ENCODE peak calls at places on chromosomes 4 and X, in six cellular contexts. N is AG04450, G is H9, B is progenitor cell of endocrine pancreas, L is uterus, F is cardiac muscle cell. A is an unnamed sample.

GRCh38 chrX:10356979-10357378 is 200.2 kb downstream of the CLCN4 start:
- DNase-seq in B (no peak), G (no peak), N (no peak), L (no peak), F (peak), A (no peak)

GRCh38 chr4:148962539-148963290 is 520.5 kb upstream of the NR3C2 start:
- DNase-seq in F (no peak), N (no peak), B (no peak), L (no peak), G (no peak), A (no peak)

GRCh38 chrX:362351-362750 is 24.4 kb downstream of the PPP2R3B start:
- DNase-seq in B (no peak), F (no peak), N (no peak), G (no peak), L (no peak), A (peak)

GRCh38 chrX:42248226-42248625 is 324.9 kb upstream of the CASK start:
- DNase-seq in B (no peak), G (no peak), L (no peak), F (peak), N (no peak), A (no peak)

GRCh38 chr4:1398686-1399507 is 7.3 kb downstream of the NKX1-1 start:
- DNase-seq in N (no peak), B (peak), L (peak), G (no peak), F (no peak), A (no peak)

GRCh38 chr4:87843936-87844335 is 11.2 kb downstream of the MEPE start:
- DNase-seq in G (no peak), B (no peak), N (no peak), F (peak), L (no peak), A (no peak)

GRCh38 chrX:68045008-68045577 is 388.2 kb downstream of the OPHN1 start:
- DNase-seq in G (no peak), B (no peak), L (no peak), N (no peak), F (no peak), A (no peak)

GRCh38 chr4:129223955-129224354 is 128.0 kb downstream of the C4orf33 start:
- DNase-seq in L (no peak), N (no peak), G (no peak), B (no peak), F (no peak), A (no peak)

GRCh38 chr4:8260656-8261111 is 8.9 kb upstream of the HTRA3 start:
- DNase-seq in L (peak), F (peak), N (peak), G (no peak), B (no peak), A (no peak)

GRCh38 chrX:64204701-64205440 is 637 bp downstream of the AMER1 start:
- DNase-seq in B (peak), N (no peak), F (peak), L (peak), G (peak), A (peak)

GRCh38 chrX:143854006-143854405 is 29.9 kb upstream of the UBE2NL start:
- DNase-seq in L (no peak), F (peak), N (no peak), B (no peak), G (no peak), A (no peak)

GRCh38 chrX:74449937-74450330 is 28.6 kb downstream of the SLC16A2 start:
- DNase-seq in B (no peak), N (no peak), F (peak), G (no peak), L (no peak), A (no peak)

GRCh38 chr4:7800996-7801395 is 138.7 kb downstream of the AFAP1 start:
- DNase-seq in F (no peak), G (no peak), B (no peak), N (no peak), L (no peak), A (no peak)

GRCh38 chr4:180084561-180084960 is 2158.6 kb upstream of the TENM3 start:
- DNase-seq in G (no peak), N (no peak), F (no peak), L (no peak), B (no peak), A (no peak)

GRCh38 chr4:119897260-119897659 is 169.4 kb downstream of the MAD2L1 start:
- DNase-seq in L (no peak), F (no peak), N (no peak), B (no peak), G (no peak), A (peak)

GRCh38 chr4:40515037-40515397 is 114.6 kb downstream of the RBM47 start:
- DNase-seq in F (peak), L (no peak), N (no peak), B (no peak), G (no peak), A (no peak)

GRCh38 chr4:81628489-81628888 is 156.8 kb upstream of the RASGEF1B start:
- DNase-seq in G (no peak), N (no peak), L (no peak), F (no peak), B (no peak), A (no peak)

GRCh38 chrX:64850371-64851082 is 125.7 kb downstream of the ZC4H2 start:
- DNase-seq in N (no peak), B (no peak), G (no peak), F (no peak), L (no peak), A (no peak)

GRCh38 chr4:173169428-173170209 is 1.0 kb downstream of the GALNT7 start:
- DNase-seq in B (peak), G (peak), F (peak), N (no peak), L (peak), A (peak)

GRCh38 chr4:159455675-159456235 is 352.9 kb downstream of the RAPGEF2 start:
- DNase-seq in B (no peak), G (no peak), N (no peak), F (peak), L (no peak), A (no peak)

GRCh38 chr4:82357640-82358039 is 16.2 kb downstream of the HNRNPD start:
- DNase-seq in B (no peak), L (no peak), N (no peak), G (no peak), F (no peak), A (no peak)

GRCh38 chr4:2249526-2249991 is 7.6 kb upstream of the HAUS3 start:
- DNase-seq in G (no peak), B (no peak), F (no peak), L (no peak), N (no peak), A (peak)

GRCh38 chr4:3303445-3303824 is 10.6 kb downstream of the RGS12 start:
- DNase-seq in G (peak), B (no peak), N (no peak), F (no peak), L (no peak), A (no peak)

GRCh38 chrX:24235084-24235710 is 78.7 kb downstream of the SUPT20HL2 start:
- DNase-seq in B (no peak), L (no peak), G (no peak), F (no peak), N (no peak), A (no peak)

GRCh38 chr4:96593422-96593821 is 753.5 kb downstream of the PDHA2 start:
- DNase-seq in G (no peak), F (peak), B (no peak), N (no peak), L (no peak), A (no peak)

GRCh38 chr4:188603646-188604045 is 464.4 kb downstream of the TRIML1 start:
- DNase-seq in B (no peak), G (no peak), N (no peak), L (no peak), F (no peak), A (no peak)

DNA sequence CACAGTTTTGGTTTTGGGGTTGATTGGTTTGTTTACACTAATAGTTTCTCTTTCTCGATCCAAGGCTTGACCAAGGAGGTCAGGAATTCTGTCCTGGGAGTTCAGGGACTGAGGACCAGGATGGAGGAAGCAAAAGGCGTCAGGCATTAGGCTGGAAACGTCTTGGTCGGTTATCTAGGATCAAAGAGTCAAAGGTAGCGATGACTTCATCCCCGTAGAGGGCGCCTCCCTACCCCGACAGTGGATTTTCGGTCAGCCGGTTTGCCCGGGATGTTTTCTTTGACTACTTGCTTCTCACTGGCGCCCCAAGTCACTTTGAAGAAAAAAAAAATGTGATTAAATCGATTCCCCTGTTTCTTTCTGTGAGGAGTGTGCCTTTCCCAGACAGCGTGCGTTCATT is 985 bp upstream of the FHDC1 start:
- DNase-seq in G (peak), L (no peak), N (no peak), F (no peak), B (peak), A (no peak)
- TF ChIP-seq CTCF in G (peak), L (no peak), N (no peak), F (no peak), B (peak), A (no peak)

GRCh38 chr4:163251204-163251603 is 81.2 kb downstream of the NPY1R start:
- DNase-seq in F (peak), B (no peak), L (no peak), G (peak), N (no peak), A (no peak)
- TF ChIP-seq CTCF in F (no peak), B (peak), L (no peak), G (peak), N (no peak), A (no peak)

DNA sequence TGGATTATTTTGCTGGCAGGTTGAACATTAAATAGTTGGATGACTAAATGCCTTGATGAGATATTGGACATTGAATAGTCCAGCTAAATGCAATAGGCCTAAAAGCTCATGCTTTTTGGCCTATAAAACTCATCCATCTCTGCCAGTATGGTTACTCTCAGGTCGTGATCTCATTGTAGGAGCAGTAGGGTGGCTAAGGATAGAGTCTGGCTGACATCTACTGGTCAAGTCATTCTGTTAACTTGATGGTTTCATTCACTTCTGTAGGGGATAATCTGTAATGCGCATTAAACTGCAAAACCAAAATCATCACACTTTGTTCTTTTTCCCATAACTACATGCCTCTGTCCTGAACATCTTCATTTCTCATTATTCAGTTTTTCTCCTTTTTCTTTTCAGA is 227.0 kb downstream of the DKK2 start:
- DNase-seq in B (no peak), N (no peak), F (peak), G (no peak), L (no peak), A (no peak)
- TF ChIP-seq CTCF in B (peak), N (peak), F (peak), G (peak), L (no peak), A (no peak)

DNA sequence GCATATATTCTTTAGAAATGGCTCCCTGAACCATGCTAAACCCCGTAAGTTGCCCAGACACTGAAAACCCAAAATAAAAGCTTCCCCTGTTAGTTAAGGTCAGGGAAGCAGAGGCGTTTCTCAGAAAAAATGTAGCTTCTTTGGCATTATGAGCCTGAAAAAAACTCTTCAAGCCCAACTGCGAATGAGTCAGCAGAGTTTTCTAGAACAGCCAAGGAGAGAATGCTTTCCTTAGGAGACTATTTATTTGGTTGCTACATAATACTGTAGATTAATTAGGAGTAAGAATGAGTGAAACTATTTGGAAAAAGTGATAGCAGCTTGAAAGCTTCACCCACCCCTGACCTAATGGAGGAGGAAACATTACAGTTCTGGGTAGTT is 53.9 kb upstream of the ATXN3L start:
- DNase-seq in L (no peak), F (peak), N (no peak), B (no peak), G (no peak), A (no peak)
- TF ChIP-seq CTCF in L (no peak), F (no peak), N (no peak), B (no peak), G (no peak), A (no peak)

DNA sequence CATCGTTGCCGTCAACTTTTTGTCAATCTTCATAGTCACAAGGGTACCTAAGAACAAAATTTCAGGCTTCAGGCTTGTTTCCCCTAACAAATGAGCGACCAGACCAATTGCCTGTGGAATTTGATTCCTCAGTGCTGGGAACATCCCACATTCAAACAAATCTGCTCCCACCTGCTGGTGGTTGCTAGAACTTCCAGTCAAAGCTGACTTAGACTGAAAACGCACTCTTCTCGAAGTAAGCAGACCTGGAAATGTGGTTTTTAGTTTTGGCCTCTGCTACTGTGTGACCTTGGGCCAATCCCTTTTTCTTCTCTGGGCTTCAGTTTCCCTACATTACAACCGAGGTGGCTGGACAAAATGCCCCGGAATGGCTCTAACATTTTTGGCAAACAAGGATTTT is 1.8 kb upstream of the GABRQ start:
- DNase-seq in B (no peak), F (peak), N (peak), L (no peak), G (peak), A (peak)
- TF ChIP-seq CTCF in B (peak), F (peak), N (peak), L (peak), G (peak), A (peak)

DNA sequence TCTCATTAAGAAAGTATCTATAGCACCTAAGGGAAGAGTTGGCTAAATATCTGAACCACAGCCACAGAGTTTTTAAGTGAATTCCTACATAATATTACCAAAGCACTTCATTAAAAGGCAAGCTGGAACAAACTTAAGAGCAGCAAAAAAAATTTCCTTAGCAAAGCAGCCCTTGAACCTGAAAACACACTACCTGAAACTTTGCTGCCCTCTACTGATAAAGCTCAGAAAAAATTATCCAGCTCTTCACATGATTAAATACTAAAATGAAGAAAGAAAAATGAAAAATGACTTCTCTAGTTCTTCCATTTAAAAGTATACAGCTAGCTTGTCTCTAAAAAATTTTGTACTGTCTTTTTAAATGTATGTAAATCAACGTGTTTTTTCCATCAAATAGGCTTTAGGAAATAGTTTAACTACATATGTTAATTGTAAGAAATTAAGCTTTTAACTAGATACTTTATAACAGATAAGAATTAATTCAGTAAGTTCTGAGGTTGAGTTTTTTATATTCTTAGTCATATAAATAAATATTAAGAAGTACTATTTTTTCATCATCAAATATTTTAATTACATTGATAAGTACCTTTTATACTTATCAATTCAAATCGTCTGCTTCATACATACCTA is 156.1 kb downstream of the STPG2 start:
- DNase-seq in G (no peak), F (peak), N (no peak), B (no peak), L (no peak), A (no peak)
- TF ChIP-seq CTCF in G (peak), F (peak), N (peak), B (peak), L (peak), A (peak)

DNA sequence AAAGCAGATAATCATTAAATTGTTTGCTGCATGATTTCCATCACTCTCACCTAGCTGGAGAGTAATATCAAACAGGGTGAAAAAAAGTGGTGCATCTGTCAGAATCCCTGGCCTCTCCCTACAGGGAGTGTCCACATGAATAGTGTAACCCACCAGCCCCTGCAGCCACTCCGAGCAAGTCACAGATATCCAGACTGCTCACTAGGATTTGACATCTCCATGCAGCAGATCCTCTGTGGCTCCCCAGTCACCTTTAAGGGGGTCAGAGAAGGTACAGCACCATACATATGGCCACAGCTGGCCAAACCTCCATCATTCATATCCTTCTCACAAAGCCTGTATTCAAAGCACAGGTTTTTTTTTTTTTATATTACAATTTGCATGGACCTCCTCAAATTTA is 536.3 kb downstream of the INPP4B start:
- DNase-seq in L (no peak), N (no peak), F (no peak), B (no peak), G (no peak), A (no peak)
- TF ChIP-seq CTCF in L (no peak), N (no peak), F (no peak), B (no peak), G (no peak), A (no peak)

DNA sequence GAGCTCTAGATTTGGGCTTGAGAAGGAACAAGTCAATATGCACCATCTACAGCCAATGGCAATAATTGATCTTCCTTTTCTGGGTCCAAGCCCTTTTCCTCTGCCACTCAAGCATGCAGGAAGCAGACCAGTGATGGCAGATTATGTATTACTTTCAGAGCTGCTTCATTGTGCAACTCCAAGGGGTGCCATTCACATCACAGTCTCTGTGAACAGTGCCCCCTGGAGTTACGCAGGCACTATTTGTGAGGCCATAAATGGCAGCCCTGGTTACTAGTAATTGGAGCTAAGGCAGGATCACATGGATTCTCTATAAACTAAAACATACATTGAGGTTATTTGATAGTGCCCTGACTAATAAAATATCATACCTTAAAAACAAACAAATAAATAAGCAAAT is 313.4 kb upstream of the SLC7A11 start:
- DNase-seq in B (no peak), L (no peak), F (peak), N (no peak), G (peak), A (peak)
- TF ChIP-seq CTCF in B (peak), L (no peak), F (peak), N (no peak), G (peak), A (peak)

GRCh38 chr4:154760895-154761294 is 17.1 kb downstream of the LRAT start:
- DNase-seq in L (no peak), G (no peak), F (no peak), N (no peak), B (no peak), A (no peak)
- TF ChIP-seq CTCF in L (no peak), G (no peak), F (no peak), N (no peak), B (no peak), A (no peak)

A was measured in glutamatergic neuron.